ENCODE peak calls at places on chromosomes 7 and 10, in eight cellular contexts. Z is PC-3; S is CD8-positive, alpha-beta T cell; M is keratinocyte; H is thoracic aorta; E is colonic mucosa; N is AG04450; Q is transverse colon. W is an unnamed sample.

GRCh38 chr7:132501956-132502355 is 74.3 kb downstream of the PLXNA4 start:
- DNase-seq in M (no peak), E (no peak), Z (no peak), S (no peak), N (no peak), Q (no peak), H (no peak), W (no peak)

GRCh38 chr10:33154590-33154989 is 179.9 kb downstream of the NRP1 start:
- DNase-seq in N (no peak), S (no peak), Q (no peak), Z (no peak), H (no peak), E (no peak), M (no peak), W (no peak)

GRCh38 chr7:43140186-43140585 is 27.7 kb downstream of the HECW1 start:
- DNase-seq in E (no peak), Z (no peak), Q (no peak), M (no peak), S (no peak), H (no peak), N (no peak), W (no peak)

GRCh38 chr7:143519411-143520131 is 41.9 kb downstream of the TAS2R41 start:
- DNase-seq in E (no peak), M (no peak), N (peak; percentile 43), Q (no peak), H (no peak), Z (peak; percentile 12), S (no peak), W (no peak)

GRCh38 chr10:109784236-109784635 is 139.1 kb downstream of the XPNPEP1 start:
- DNase-seq in Z (peak; percentile 38), N (no peak), S (no peak), M (no peak), E (no peak), H (no peak), Q (no peak), W (no peak)

GRCh38 chr7:27501001-27501400 is 161.7 kb downstream of the HIBADH start:
- DNase-seq in Z (no peak), H (no peak), M (no peak), N (no peak), Q (no peak), S (no peak), E (no peak), W (no peak)

GRCh38 chr10:67476201-67476600 is 219.8 kb downstream of the CTNNA3 start:
- DNase-seq in E (no peak), N (no peak), S (no peak), M (no peak), H (no peak), Q (no peak), Z (peak; percentile 63), W (no peak)

GRCh38 chr10:112938808-112939482 is 11.1 kb upstream of the TCF7L2 start:
- DNase-seq in E (peak; percentile 16), Q (no peak), H (no peak), N (no peak), Z (no peak), M (no peak), S (no peak), W (no peak)

GRCh38 chr7:8133955-8134733 is 127.8 kb downstream of the ICA1 start:
- DNase-seq in M (no peak), Z (peak; percentile 12), N (no peak), Q (no peak), S (no peak), H (no peak), E (no peak), W (no peak)

DNA sequence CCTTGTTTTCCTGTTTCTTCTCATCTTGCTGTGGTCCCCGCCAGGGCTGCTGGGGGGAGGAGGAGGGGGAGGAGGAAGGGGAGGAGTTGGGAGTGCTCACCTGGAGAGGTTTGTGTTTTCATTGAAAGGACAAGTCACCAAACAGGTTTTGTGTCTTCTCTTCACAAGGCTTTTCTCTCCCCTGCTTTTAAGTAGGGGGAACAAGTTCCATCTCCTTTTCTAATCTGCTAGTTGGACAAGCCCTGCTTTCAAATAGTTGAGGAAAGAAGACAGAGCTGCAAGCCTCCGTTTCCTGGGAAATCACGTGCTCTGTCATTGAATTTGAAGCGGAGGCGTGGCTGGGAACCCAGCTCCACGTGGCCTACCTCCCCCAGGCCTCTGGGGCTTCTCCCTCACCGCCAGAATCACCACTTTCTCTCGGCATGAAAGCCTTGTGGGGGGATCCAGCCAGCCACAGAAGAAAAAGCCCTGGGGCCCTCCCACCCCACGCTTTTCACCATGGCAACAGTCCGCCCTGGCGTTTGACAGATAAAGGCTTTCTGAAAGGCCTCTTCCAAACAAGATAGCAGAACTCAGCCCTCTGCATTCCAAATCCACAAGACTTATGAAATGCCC is 51.5 kb downstream of the PROSER2 start:
- DNase-seq in M (no peak), N (no peak), Z (peak; percentile 68), H (no peak), E (peak; percentile 45), S (peak; percentile 32), Q (no peak), W (peak; percentile 30)
- H3K4me3 ChIP-seq in M (peak overlapping the region; percentile 1), N (no peak overlapping the region), Z (no peak overlapping the region), H (no peak overlapping the region), E (no peak overlapping the region), S (no peak overlapping the region), Q (no peak overlapping the region), W (no peak overlapping the region)

GRCh38 chr10:23157691-23158369 is 34.3 kb upstream of the PTF1A start:
- DNase-seq in H (no peak), Q (no peak), S (no peak), M (no peak), Z (peak; percentile 39), E (no peak), N (no peak), W (no peak)
- TF ChIP-seq CTCF in H (no peak), Q (no peak), S (no peak), M (no peak), Z (no peak), E (no peak), N (no peak), W (no peak)

GRCh38 chr10:70934701-70935100 is 46.3 kb upstream of the PCBD1 start:
- DNase-seq in N (no peak), Z (no peak), Q (no peak), M (no peak), E (no peak), H (no peak), S (no peak), W (no peak)

GRCh38 chr10:70935125-70935625 is 46.8 kb upstream of the PCBD1 start:
- DNase-seq in E (no peak), S (no peak), M (no peak), Z (no peak), N (no peak), H (no peak), Q (no peak), W (no peak)

GRCh38 chr10:70935631-70936030 is 47.3 kb upstream of the PCBD1 start:
- DNase-seq in Q (no peak), E (no peak), S (no peak), M (no peak), N (no peak), Z (no peak), H (no peak), W (no peak)

GRCh38 chr10:70937661-70938060 is 49.3 kb upstream of the PCBD1 start:
- DNase-seq in H (no peak), E (no peak), Q (no peak), Z (no peak), N (no peak), M (no peak), S (no peak), W (no peak)

GRCh38 chr10:70936111-70936510 is 47.7 kb upstream of the PCBD1 start:
- DNase-seq in N (no peak), Z (no peak), S (no peak), Q (no peak), M (no peak), H (no peak), E (no peak), W (no peak)
- H3K27me3 ChIP-seq in N (peaks cover 78% of the 10 kb centered on the region), Z (no peaks in the 10 kb centered on the region), S (no peaks in the 10 kb centered on the region), Q (peaks cover 12% of the 10 kb centered on the region), M (peaks cover 49% of the 10 kb centered on the region), H (no peaks in the 10 kb centered on the region), E (no peaks in the 10 kb centered on the region), W (no peaks in the 10 kb centered on the region)

DNA sequence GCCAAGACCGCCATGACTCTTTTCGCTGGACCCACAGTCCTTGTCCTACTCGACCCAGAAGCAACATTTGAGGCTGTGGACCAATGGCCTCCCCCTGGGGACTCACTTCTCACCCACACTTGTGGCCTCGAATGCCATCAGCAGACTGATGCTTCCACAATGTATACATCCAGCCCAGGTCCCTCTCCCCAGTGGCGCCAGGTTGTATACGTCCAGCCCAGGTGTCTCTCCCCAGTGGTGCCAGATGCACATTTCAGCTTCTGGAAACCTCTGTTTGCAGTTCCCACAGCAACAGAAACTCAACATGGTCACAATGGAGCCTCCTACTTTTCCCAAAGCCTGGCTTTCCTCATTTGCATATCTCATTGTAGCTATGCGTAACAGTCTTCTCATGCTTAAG is 210.5 kb upstream of the RNF32 start:
- DNase-seq in E (no peak), N (no peak), Q (no peak), H (no peak), M (no peak), S (no peak), Z (no peak), W (no peak)
- H3K4me3 ChIP-seq in E (no peak overlapping the region), N (no peak overlapping the region), Q (no peak overlapping the region), H (no peak overlapping the region), M (no peak overlapping the region), S (no peak overlapping the region), Z (no peak overlapping the region), W (no peak overlapping the region)

GRCh38 chr10:133253313-133253955 is 15.8 kb downstream of the VENTX start:
- DNase-seq in S (no peak), N (no peak), H (no peak), Q (no peak), E (no peak), M (no peak), Z (no peak), W (no peak)
- TF ChIP-seq CTCF in S (no peak), N (no peak), H (no peak), Q (no peak), E (no peak), M (no peak), Z (no peak), W (no peak)

GRCh38 chr10:44589931-44590330 is 205.0 kb upstream of the CXCL12 start:
- DNase-seq in Q (no peak), M (no peak), H (no peak), N (no peak), E (no peak), S (no peak), Z (no peak), W (no peak)
- H3K27me3 ChIP-seq in Q (no peaks in the 10 kb centered on the region), M (no peaks in the 10 kb centered on the region), H (no peaks in the 10 kb centered on the region), N (no peaks in the 10 kb centered on the region), E (no peaks in the 10 kb centered on the region), S (no peaks in the 10 kb centered on the region), Z (peaks cover 62% of the 10 kb centered on the region), W (peaks cover 7% of the 10 kb centered on the region)

DNA sequence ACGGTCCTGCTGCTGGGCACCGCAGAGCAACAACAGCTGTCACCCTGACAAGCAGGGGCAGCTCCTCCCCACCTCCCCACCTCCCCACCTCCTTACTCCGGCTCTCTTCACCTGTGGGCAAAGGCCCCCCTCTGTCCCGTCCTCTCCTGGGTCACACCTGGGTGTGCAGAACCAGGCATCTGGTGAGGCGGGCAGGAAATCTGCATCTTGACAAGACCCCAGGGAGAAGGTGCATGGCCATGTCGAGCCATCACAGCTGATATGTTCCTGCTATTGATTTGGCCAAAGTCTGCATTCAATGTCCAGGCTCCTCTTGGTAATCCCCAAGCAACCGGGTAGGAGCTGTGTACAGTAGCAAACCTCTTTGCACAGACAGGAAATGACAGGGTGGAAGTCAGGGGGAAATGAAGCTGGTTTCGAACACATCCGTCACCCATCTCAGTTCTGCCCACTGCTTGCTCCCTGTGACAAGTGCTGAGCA is 554.2 kb downstream of the DNAJB6 start:
- DNase-seq in N (no peak), H (no peak), Q (no peak), S (no peak), M (no peak), E (no peak), Z (no peak), W (no peak)
- H3K4me3 ChIP-seq in N (no peak overlapping the region), H (no peak overlapping the region), Q (no peak overlapping the region), S (peak overlapping the region; percentile 26), M (no peak overlapping the region), E (no peak overlapping the region), Z (no peak overlapping the region), W (no peak overlapping the region)

GRCh38 chr7:135712182-135712782 is 15.7 kb downstream of the SLC13A4 start:
- DNase-seq in Z (no peak), M (no peak), H (no peak), E (no peak), N (no peak), S (no peak), Q (no peak), W (no peak)
- TF ChIP-seq CTCF in Z (peak; percentile 17), M (no peak), H (no peak), E (no peak), N (no peak), S (no peak), Q (no peak), W (no peak)